ENCODE peak calls at places on chromosomes 6 and 20, in ten cellular contexts. X, Z, T, Q, M, N, H, B, A and F are unnamed samples.

GRCh38 chr20:33686008-33686983 is at the start of gene E2F1:
- DNase-seq in X (peak), Z (peak), T (peak), Q (peak), M (peak), N (peak), H (peak), B (peak), A (peak), F (peak)

GRCh38 chr6:138590796-138591709 is 91.8 kb upstream of the NHSL1 start:
- DNase-seq in X (peak), Z (peak), T (no peak), Q (no peak), M (peak), N (peak), H (peak), B (peak), A (peak), F (peak)

GRCh38 chr6:35359744-35360348 is 17.5 kb downstream of the PPARD start:
- DNase-seq in X (peak), Z (no peak), T (no peak), Q (peak), M (no peak), N (no peak), H (peak), B (no peak), A (no peak), F (peak)

GRCh38 chr20:43955244-43956191 is 40.9 kb downstream of the TOX2 start:
- DNase-seq in X (peak), Z (peak), T (no peak), Q (peak), M (peak), N (peak), H (peak), B (peak), A (no peak), F (peak)

GRCh38 chr6:26445934-26446667 is 5.8 kb downstream of the BTN3A3 start:
- DNase-seq in X (no peak), Z (peak), T (no peak), Q (no peak), M (no peak), N (no peak), H (no peak), B (no peak), A (no peak), F (no peak)

GRCh38 chr6:6409397-6410030 is 89.1 kb upstream of the F13A1 start:
- DNase-seq in X (no peak), Z (no peak), T (no peak), Q (no peak), M (no peak), N (no peak), H (no peak), B (no peak), A (no peak), F (no peak)

GRCh38 chr20:41137412-41138216 is at the start of gene PLCG1:
- DNase-seq in X (peak), Z (peak), T (peak), Q (peak), M (no peak), N (peak), H (peak), B (no peak), A (peak), F (no peak)

GRCh38 chr6:73129653-73130443 is 95.4 kb downstream of the KHDC1L start:
- DNase-seq in X (peak), Z (peak), T (peak), Q (peak), M (peak), N (peak), H (peak), B (peak), A (peak), F (peak)

GRCh38 chr20:39045676-39046075 is 83.5 kb downstream of the DHX35 start:
- DNase-seq in X (no peak), Z (no peak), T (no peak), Q (no peak), M (no peak), N (no peak), H (no peak), B (no peak), A (no peak), F (no peak)

GRCh38 chr6:108778421-108779186 is 69.6 kb upstream of the ARMC2 start:
- DNase-seq in X (no peak), Z (no peak), T (no peak), Q (no peak), M (no peak), N (no peak), H (no peak), B (no peak), A (no peak), F (no peak)

GRCh38 chr6:108779521-108779920 is 68.7 kb upstream of the ARMC2 start:
- DNase-seq in X (peak), Z (no peak), T (no peak), Q (no peak), M (no peak), N (no peak), H (no peak), B (no peak), A (no peak), F (no peak)

GRCh38 chr6:108780784-108781183 is 67.4 kb upstream of the ARMC2 start:
- DNase-seq in X (no peak), Z (no peak), T (no peak), Q (no peak), M (no peak), N (no peak), H (no peak), B (no peak), A (no peak), F (no peak)

GRCh38 chr6:108782231-108783041 is 65.8 kb upstream of the ARMC2 start:
- DNase-seq in X (peak), Z (peak), T (peak), Q (peak), M (peak), N (peak), H (peak), B (peak), A (peak), F (peak)

DNA sequence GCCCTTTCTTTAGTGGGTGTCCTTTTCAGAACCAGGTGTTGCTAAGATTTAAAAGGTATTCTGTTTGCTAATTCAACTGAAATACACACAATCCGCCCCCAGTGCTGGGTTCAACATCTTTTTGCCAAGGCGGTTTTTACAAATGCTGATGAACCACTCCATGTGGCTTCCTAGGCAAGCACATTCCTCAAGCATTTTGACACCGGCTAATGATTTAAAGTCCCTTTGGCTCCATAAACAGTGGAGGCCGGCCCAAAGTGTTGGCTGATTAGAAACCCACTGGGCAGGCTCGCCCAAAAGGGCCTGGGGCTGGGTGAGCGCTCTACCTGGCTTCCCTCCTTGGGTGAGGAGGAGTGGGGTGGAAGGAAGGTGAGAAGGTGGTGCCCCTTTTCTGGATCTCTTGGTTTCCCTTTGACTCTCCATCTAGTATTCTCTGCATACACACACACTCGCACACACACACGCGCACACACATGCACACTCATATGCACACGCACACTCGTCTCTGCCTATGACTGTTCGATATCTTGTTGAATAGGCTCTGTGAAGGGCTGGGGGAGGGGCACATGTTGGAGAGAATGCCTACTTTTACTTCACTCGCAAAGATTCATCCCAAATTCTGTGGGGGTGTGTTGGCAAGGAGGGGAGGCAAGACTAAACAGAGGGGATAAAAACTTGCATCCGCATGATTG is 66.7 kb upstream of the ARMC2 start:
- DNase-seq in X (no peak), Z (no peak), T (no peak), Q (peak), M (no peak), N (no peak), H (no peak), B (no peak), A (no peak), F (no peak)
- H3K4me3 ChIP-seq in X (peak), Z (peak), T (peak), Q (peak), M (peak), N (peak), H (no peak), B (peak), A (peak), F (peak)

GRCh38 chr6:30364591-30364990 is 19.6 kb downstream of the RPP21 start:
- DNase-seq in X (no peak), Z (no peak), T (no peak), Q (no peak), M (no peak), N (peak), H (no peak), B (no peak), A (no peak), F (no peak)
- TF ChIP-seq CTCF in X (no peak), Z (peak), T (no peak), Q (no peak), M (no peak), N (no peak), H (no peak), B (peak), A (no peak), F (no peak)

GRCh38 chr20:20364747-20365558 is 3.0 kb upstream of the INSM1 start:
- DNase-seq in X (no peak), Z (no peak), T (no peak), Q (no peak), M (no peak), N (no peak), H (no peak), B (no peak), A (no peak), F (no peak)

GRCh38 chr20:20365593-20365992 is 2.3 kb upstream of the INSM1 start:
- DNase-seq in X (no peak), Z (no peak), T (no peak), Q (no peak), M (no peak), N (no peak), H (no peak), B (no peak), A (no peak), F (no peak)

GRCh38 chr20:20364016-20364746 is 3.7 kb upstream of the INSM1 start:
- DNase-seq in X (no peak), Z (no peak), T (no peak), Q (no peak), M (no peak), N (no peak), H (no peak), B (no peak), A (no peak), F (no peak)

GRCh38 chr20:20362774-20363435 is 5.0 kb upstream of the INSM1 start:
- DNase-seq in X (no peak), Z (no peak), T (no peak), Q (no peak), M (no peak), N (no peak), H (no peak), B (no peak), A (no peak), F (no peak)

DNA sequence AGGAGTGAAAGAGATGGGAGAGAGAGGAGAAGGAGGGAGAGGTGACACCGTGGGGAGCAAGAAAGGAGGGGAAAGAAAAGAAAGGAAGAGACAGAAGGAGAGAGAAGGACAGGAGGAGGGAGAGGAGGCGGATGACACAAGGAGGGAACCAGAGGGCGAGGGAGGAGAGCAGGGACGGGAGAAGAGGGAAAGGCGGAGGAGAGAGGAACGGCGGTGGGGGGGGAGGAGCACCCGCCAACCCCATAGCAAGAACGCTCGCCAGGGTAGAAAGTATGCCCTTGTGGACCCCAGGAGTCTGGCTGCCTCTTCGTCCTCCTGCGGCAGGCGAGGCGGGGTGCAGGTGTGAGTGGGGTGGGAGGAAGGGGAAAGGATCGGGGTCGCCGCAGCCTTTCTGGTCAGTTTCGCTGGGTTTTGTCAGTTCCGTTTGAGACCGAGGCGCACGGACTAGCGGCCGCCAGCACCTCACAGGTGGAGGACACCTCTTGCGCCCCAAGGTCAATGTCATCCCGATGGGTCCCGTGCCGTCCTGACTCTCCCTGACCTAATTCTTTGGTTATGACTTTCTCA is 4.4 kb upstream of the INSM1 start:
- DNase-seq in X (no peak), Z (peak), T (no peak), Q (no peak), M (no peak), N (no peak), H (no peak), B (no peak), A (no peak), F (no peak)
- H3K4me3 ChIP-seq in X (no peak), Z (no peak), T (no peak), Q (no peak), M (no peak), N (peak), H (no peak), B (no peak), A (no peak), F (no peak)

GRCh38 chr6:29336269-29336668 is 32.4 kb downstream of the OR5V1 start:
- DNase-seq in X (no peak), Z (no peak), T (no peak), Q (no peak), M (no peak), N (no peak), H (no peak), B (no peak), A (no peak), F (no peak)
- TF ChIP-seq CTCF in X (no peak), Z (no peak), T (no peak), Q (no peak), M (no peak), N (no peak), H (no peak), B (no peak), A (no peak), F (no peak)

DNA sequence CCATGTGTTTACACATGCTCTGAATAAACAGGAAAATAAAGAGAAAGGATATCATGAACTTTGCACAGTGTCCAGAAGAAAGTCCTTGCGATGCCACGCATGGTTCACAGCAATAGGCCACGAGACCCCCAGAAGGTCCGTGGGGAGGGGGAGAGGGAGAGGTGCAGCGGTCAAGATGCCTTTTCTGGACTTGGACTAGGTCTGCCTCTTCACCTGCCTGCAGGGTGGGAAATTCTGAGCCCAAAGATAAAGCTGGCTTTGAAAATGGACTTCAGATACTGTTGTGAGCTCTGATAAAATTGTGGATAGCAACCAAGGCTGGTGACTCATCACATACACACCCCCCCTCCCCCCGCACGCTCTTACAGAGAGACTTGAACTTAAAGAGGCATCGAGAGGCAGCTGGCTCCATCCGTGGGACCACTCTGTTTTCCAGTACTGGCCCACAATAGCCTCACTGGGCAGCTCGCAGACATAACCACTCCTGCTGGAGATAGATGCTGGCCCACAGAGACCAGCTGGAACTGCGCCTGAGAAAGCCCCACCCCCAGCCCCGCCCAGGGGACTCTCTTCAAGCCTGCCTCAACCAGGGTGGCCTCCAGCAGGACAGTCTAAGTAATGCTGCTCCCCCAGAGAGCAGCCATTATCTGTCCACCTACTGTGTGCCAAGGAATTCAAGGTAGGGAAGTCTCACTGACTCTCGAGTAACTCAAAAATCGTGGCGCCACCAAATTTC is 21.2 kb upstream of the NFATC2 start:
- DNase-seq in X (peak), Z (no peak), T (peak), Q (peak), M (peak), N (peak), H (peak), B (peak), A (peak), F (peak)
- H3K4me3 ChIP-seq in X (no peak), Z (no peak), T (no peak), Q (peak), M (peak), N (peak), H (no peak), B (peak), A (no peak), F (no peak)

GRCh38 chr6:140101818-140102217 is 727.4 kb upstream of the CITED2 start:
- DNase-seq in X (no peak), Z (no peak), T (no peak), Q (no peak), M (no peak), N (no peak), H (no peak), B (no peak), A (no peak), F (no peak)

GRCh38 chr6:140101367-140101766 is 726.9 kb upstream of the CITED2 start:
- DNase-seq in X (no peak), Z (no peak), T (no peak), Q (no peak), M (no peak), N (no peak), H (no peak), B (no peak), A (no peak), F (no peak)

GRCh38 chr6:140107216-140107615 is 732.8 kb upstream of the CITED2 start:
- DNase-seq in X (no peak), Z (no peak), T (no peak), Q (no peak), M (no peak), N (no peak), H (no peak), B (no peak), A (no peak), F (no peak)

GRCh38 chr6:140105857-140106256 is 731.4 kb upstream of the CITED2 start:
- DNase-seq in X (peak), Z (no peak), T (no peak), Q (no peak), M (no peak), N (peak), H (no peak), B (peak), A (no peak), F (no peak)
- TF ChIP-seq CTCF in X (peak), Z (peak), T (no peak), Q (no peak), M (peak), N (no peak), H (peak), B (peak), A (peak), F (peak)

GRCh38 chr6:158170656-158171081 is 2.5 kb downstream of the GTF2H5 start:
- DNase-seq in X (peak), Z (no peak), T (no peak), Q (no peak), M (peak), N (no peak), H (peak), B (no peak), A (no peak), F (peak)
- H3K4me3 ChIP-seq in X (peak), Z (no peak), T (no peak), Q (no peak), M (no peak), N (no peak), H (no peak), B (no peak), A (no peak), F (no peak)

DNA sequence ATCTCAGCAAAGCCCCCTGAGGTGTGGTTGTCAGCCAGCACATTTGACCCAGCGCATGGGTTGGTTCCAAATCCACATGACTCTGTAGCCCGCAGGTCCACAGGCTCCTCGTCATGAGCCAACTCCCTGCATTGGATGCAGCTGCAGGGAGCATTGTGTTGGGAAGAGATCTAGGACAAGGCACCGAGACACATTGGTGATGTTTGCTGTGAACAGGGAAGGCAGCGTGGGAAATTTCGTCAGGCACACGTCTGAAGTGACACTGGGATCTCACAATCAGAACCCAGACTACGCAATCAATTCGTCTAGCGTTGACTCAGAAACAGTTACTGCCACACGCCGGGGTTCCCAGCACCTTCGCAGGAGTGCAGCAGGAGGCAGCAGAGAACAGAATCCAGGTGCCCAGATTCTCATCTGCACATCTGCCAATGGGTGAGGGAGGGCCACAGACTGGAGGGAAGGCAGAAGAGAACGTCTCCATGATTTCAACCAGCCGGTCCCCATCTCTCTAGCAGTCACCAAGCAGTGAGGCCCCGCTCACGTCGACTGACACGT is 177.0 kb downstream of the TTLL2 start:
- DNase-seq in X (no peak), Z (no peak), T (no peak), Q (no peak), M (no peak), N (peak), H (no peak), B (peak), A (peak), F (no peak)
- TF ChIP-seq CTCF in X (no peak), Z (peak), T (no peak), Q (no peak), M (no peak), N (peak), H (no peak), B (no peak), A (peak), F (peak)